ENCODE peak calls at places on chromosome 6, in seven cellular contexts. One of them, this sample, is unnamed.
A peak's percentile ranks its signal among the peaks of the same experiment; 100 is the strongest.

GRCh38 chr6:674406-674805 is 17.5 kb upstream of the HUS1B start:
- DNase-seq in tibial nerve: no peak
- DNase-seq in breast epithelium: no peak
- DNase-seq in thoracic aorta: no peak
- DNase-seq in tibial artery: no peak
- DNase-seq in transverse colon: no peak
- DNase-seq in left lung: no peak
- DNase-seq in this sample: no peak

GRCh38 chr6:131914234-131914633 is 36.9 kb downstream of the CCN2 start:
- DNase-seq in breast epithelium: no peak
- DNase-seq in tibial artery: no peak
- DNase-seq in thoracic aorta: no peak
- DNase-seq in transverse colon: no peak
- DNase-seq in left lung: no peak
- DNase-seq in tibial nerve: no peak
- DNase-seq in this sample: no peak

GRCh38 chr6:120129228-120129627 is 779.7 kb upstream of the MAN1A1 start:
- DNase-seq in thoracic aorta: no peak
- DNase-seq in tibial artery: no peak
- DNase-seq in tibial nerve: no peak
- DNase-seq in breast epithelium: no peak
- DNase-seq in left lung: no peak
- DNase-seq in transverse colon: no peak
- DNase-seq in this sample: no peak

GRCh38 chr6:106670236-106670635 is 40.9 kb downstream of the QRSL1 start:
- DNase-seq in left lung: no peak
- DNase-seq in tibial nerve: no peak
- DNase-seq in thoracic aorta: no peak
- DNase-seq in tibial artery: no peak
- DNase-seq in transverse colon: no peak
- DNase-seq in breast epithelium: no peak
- DNase-seq in this sample: no peak

GRCh38 chr6:42563697-42564495 is at the start of gene UBR2:
- DNase-seq in left lung: peak; percentile 92
- DNase-seq in tibial nerve: peak; percentile 98
- DNase-seq in thoracic aorta: peak; percentile 97
- DNase-seq in breast epithelium: peak; percentile 98
- DNase-seq in transverse colon: peak; percentile 97
- DNase-seq in tibial artery: peak; percentile 98
- DNase-seq in this sample: peak; percentile 99

GRCh38 chr6:34061348-34061747 is 84.5 kb downstream of the GRM4 start:
- DNase-seq in tibial nerve: no peak
- DNase-seq in tibial artery: no peak
- DNase-seq in thoracic aorta: no peak
- DNase-seq in transverse colon: no peak
- DNase-seq in breast epithelium: no peak
- DNase-seq in left lung: no peak
- DNase-seq in this sample: no peak

GRCh38 chr6:1039191-1039590 is 272.7 kb upstream of the FOXQ1 start:
- DNase-seq in breast epithelium: no peak
- DNase-seq in transverse colon: peak; percentile 18
- DNase-seq in tibial nerve: no peak
- DNase-seq in thoracic aorta: no peak
- DNase-seq in left lung: no peak
- DNase-seq in tibial artery: no peak
- DNase-seq in this sample: no peak

GRCh38 chr6:122730775-122731386 is 48.6 kb upstream of the FABP7 start:
- DNase-seq in breast epithelium: no peak
- DNase-seq in transverse colon: no peak
- DNase-seq in tibial artery: no peak
- DNase-seq in tibial nerve: no peak
- DNase-seq in left lung: no peak
- DNase-seq in thoracic aorta: no peak
- DNase-seq in this sample: no peak

GRCh38 chr6:6386010-6386409 is 65.5 kb upstream of the F13A1 start:
- DNase-seq in breast epithelium: no peak
- DNase-seq in transverse colon: no peak
- DNase-seq in left lung: no peak
- DNase-seq in thoracic aorta: no peak
- DNase-seq in tibial artery: no peak
- DNase-seq in tibial nerve: no peak
- DNase-seq in this sample: peak; percentile 71

GRCh38 chr6:31575335-31575901 is at the start of gene TNF:
- DNase-seq in thoracic aorta: no peak
- DNase-seq in tibial artery: peak; percentile 71
- DNase-seq in left lung: peak; percentile 81
- DNase-seq in tibial nerve: peak; percentile 41
- DNase-seq in breast epithelium: peak; percentile 53
- DNase-seq in transverse colon: peak; percentile 68
- DNase-seq in this sample: no peak

GRCh38 chr6:10266061-10266460 is 148.8 kb downstream of the TFAP2A start:
- DNase-seq in thoracic aorta: no peak
- DNase-seq in transverse colon: no peak
- DNase-seq in breast epithelium: no peak
- DNase-seq in left lung: no peak
- DNase-seq in tibial nerve: no peak
- DNase-seq in tibial artery: no peak
- DNase-seq in this sample: no peak

GRCh38 chr6:170032706-170033309 is 258.1 kb downstream of the DLL1 start:
- DNase-seq in tibial artery: peak; percentile 29
- DNase-seq in tibial nerve: no peak
- DNase-seq in transverse colon: no peak
- DNase-seq in breast epithelium: peak; percentile 10
- DNase-seq in thoracic aorta: no peak
- DNase-seq in left lung: peak; percentile 31
- DNase-seq in this sample: peak; percentile 42
- TF ChIP-seq CTCF in tibial artery: no peak
- TF ChIP-seq CTCF in tibial nerve: no peak
- TF ChIP-seq CTCF in transverse colon: no peak
- TF ChIP-seq CTCF in breast epithelium: no peak
- TF ChIP-seq CTCF in thoracic aorta: no peak
- TF ChIP-seq CTCF in left lung: no peak
- TF ChIP-seq CTCF in this sample: no peak

GRCh38 chr6:43706788-43707187 is 19.2 kb upstream of the MRPS18A start:
- DNase-seq in transverse colon: no peak
- DNase-seq in tibial nerve: no peak
- DNase-seq in breast epithelium: no peak
- DNase-seq in thoracic aorta: no peak
- DNase-seq in left lung: no peak
- DNase-seq in tibial artery: no peak
- DNase-seq in this sample: no peak
- H3K4me1 ChIP-seq in transverse colon: peaks cover 16% of the 10 kb centered on the region
- H3K4me1 ChIP-seq in tibial nerve: peaks cover 75% of the 10 kb centered on the region
- H3K4me1 ChIP-seq in breast epithelium: peaks cover 6% of the 10 kb centered on the region
- H3K4me1 ChIP-seq in thoracic aorta: peaks cover 14% of the 10 kb centered on the region
- H3K4me1 ChIP-seq in left lung: peaks cover 31% of the 10 kb centered on the region
- H3K4me1 ChIP-seq in tibial artery: peaks cover 25% of the 10 kb centered on the region
- H3K4me1 ChIP-seq in this sample: peaks cover 5% of the 10 kb centered on the region

GRCh38 chr6:16840725-16841124 is 79.5 kb upstream of the ATXN1 start:
- DNase-seq in tibial nerve: no peak
- DNase-seq in transverse colon: no peak
- DNase-seq in left lung: no peak
- DNase-seq in breast epithelium: no peak
- DNase-seq in thoracic aorta: no peak
- DNase-seq in tibial artery: no peak
- DNase-seq in this sample: no peak
- H3K27ac ChIP-seq in tibial nerve: no peak overlapping the region
- H3K27ac ChIP-seq in transverse colon: no peak overlapping the region
- H3K27ac ChIP-seq in left lung: no peak overlapping the region
- H3K27ac ChIP-seq in breast epithelium: no peak overlapping the region
- H3K27ac ChIP-seq in thoracic aorta: no peak overlapping the region
- H3K27ac ChIP-seq in tibial artery: no peak overlapping the region
- H3K27ac ChIP-seq in this sample: no peak overlapping the region

DNA sequence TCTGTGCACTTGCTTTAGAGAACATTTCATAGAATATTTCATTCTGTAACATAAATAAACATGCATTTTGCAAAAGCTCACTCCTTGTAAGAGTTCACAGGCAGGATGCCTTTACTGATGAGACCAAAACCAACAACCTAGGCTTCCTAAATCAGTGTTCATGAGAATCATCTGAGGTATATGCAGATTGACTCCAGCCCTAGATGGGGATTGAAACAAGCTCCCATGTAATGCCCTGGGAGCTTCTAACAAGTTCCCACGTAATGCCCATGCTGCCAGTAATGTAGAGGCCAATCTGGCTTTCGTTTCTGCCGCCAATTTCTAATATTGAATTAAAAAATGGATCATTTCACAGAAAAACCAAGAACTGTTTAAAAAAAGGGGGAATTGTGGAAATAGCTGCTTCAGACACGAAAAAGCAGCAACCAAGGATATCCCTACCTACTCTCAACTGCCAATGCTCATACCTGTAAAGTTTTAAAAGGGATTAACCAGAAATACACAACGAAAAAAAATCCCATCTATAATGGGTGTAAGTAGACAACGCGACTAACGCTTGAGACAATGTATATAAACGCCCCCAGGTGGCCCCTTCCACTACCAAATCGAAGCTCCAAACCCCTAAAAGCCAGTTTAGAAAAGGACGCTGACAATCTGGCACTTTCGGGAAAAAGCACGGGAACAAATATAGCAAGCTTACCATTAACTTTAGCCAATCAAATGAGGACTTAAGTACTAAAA is 94.7 kb upstream of the BTN3A2 start:
- DNase-seq in transverse colon: no peak
- DNase-seq in left lung: no peak
- DNase-seq in tibial artery: no peak
- DNase-seq in breast epithelium: no peak
- DNase-seq in tibial nerve: no peak
- DNase-seq in thoracic aorta: no peak
- DNase-seq in this sample: no peak
- TF ChIP-seq CTCF in transverse colon: no peak
- TF ChIP-seq CTCF in left lung: no peak
- TF ChIP-seq CTCF in tibial artery: no peak
- TF ChIP-seq CTCF in breast epithelium: no peak
- TF ChIP-seq CTCF in tibial nerve: no peak
- TF ChIP-seq CTCF in thoracic aorta: no peak
- TF ChIP-seq CTCF in this sample: no peak

GRCh38 chr6:117849087-117849486 is 58.0 kb upstream of the SLC35F1 start:
- DNase-seq in transverse colon: no peak
- DNase-seq in tibial nerve: no peak
- DNase-seq in left lung: no peak
- DNase-seq in thoracic aorta: no peak
- DNase-seq in breast epithelium: no peak
- DNase-seq in tibial artery: no peak
- DNase-seq in this sample: no peak

DNA sequence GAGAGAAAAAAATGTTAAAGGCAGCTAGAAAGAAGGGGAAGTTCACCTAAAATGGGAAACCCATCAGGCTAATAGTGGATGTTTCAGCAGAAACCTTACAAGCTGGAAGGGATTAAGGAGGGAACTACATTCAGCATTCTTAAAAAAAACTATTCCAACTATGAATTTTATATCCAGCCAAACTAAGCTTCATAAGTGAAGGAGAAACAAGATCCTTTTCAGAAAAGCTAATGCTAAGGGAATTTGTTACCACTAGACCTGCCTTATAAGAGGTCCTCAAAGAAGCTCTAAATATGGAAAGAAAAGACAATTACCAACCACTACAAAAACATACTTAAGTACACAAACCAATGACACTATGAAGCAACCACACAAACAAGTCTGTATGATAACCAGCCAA is 59.2 kb upstream of the SLC35F1 start:
- DNase-seq in tibial nerve: no peak
- DNase-seq in tibial artery: no peak
- DNase-seq in transverse colon: no peak
- DNase-seq in breast epithelium: no peak
- DNase-seq in left lung: no peak
- DNase-seq in thoracic aorta: no peak
- DNase-seq in this sample: no peak
- H3K4me1 ChIP-seq in tibial nerve: no peaks in the 10 kb centered on the region
- H3K4me1 ChIP-seq in tibial artery: no peaks in the 10 kb centered on the region
- H3K4me1 ChIP-seq in transverse colon: no peaks in the 10 kb centered on the region
- H3K4me1 ChIP-seq in breast epithelium: no peaks in the 10 kb centered on the region
- H3K4me1 ChIP-seq in left lung: no peaks in the 10 kb centered on the region
- H3K4me1 ChIP-seq in thoracic aorta: no peaks in the 10 kb centered on the region
- H3K4me1 ChIP-seq in this sample: no peaks in the 10 kb centered on the region

GRCh38 chr6:47697925-47698324 is 455 bp upstream of the ADGRF4 start:
- DNase-seq in left lung: no peak
- DNase-seq in tibial nerve: no peak
- DNase-seq in tibial artery: no peak
- DNase-seq in thoracic aorta: no peak
- DNase-seq in breast epithelium: no peak
- DNase-seq in transverse colon: no peak
- DNase-seq in this sample: no peak

GRCh38 chr6:47701374-47701773 is 3.0 kb downstream of the ADGRF4 start:
- DNase-seq in tibial artery: no peak
- DNase-seq in tibial nerve: no peak
- DNase-seq in transverse colon: no peak
- DNase-seq in left lung: no peak
- DNase-seq in thoracic aorta: no peak
- DNase-seq in breast epithelium: no peak
- DNase-seq in this sample: no peak

GRCh38 chr6:47700051-47700450 is 1.7 kb downstream of the ADGRF4 start:
- DNase-seq in tibial nerve: no peak
- DNase-seq in breast epithelium: peak; percentile 53
- DNase-seq in thoracic aorta: no peak
- DNase-seq in transverse colon: no peak
- DNase-seq in tibial artery: no peak
- DNase-seq in left lung: no peak
- DNase-seq in this sample: no peak

GRCh38 chr6:47698342-47698787 is at the start of gene ADGRF4:
- DNase-seq in left lung: no peak
- DNase-seq in thoracic aorta: no peak
- DNase-seq in transverse colon: peak; percentile 37
- DNase-seq in tibial artery: no peak
- DNase-seq in breast epithelium: no peak
- DNase-seq in tibial nerve: no peak
- DNase-seq in this sample: no peak

DNA sequence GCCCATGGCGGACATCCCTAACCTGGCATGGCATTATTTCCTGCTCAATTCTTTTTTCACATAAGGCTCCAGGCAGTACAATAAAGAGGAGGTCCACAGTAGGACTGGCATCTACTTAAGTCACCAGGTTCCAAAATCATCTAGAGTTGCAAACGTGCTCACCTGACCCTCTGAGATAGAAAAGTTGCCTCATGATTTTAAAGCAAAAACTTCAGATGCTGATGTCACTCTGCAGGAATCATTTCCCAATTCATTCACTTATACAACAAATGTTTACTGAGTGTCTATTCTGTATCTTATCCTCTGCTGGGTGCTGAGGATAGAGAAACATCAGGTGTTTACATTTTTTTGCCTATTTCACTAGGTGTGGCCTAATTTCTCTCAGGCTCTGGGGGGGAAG is 2.2 kb downstream of the ADGRF4 start:
- DNase-seq in breast epithelium: no peak
- DNase-seq in left lung: no peak
- DNase-seq in tibial artery: no peak
- DNase-seq in transverse colon: no peak
- DNase-seq in tibial nerve: no peak
- DNase-seq in thoracic aorta: no peak
- DNase-seq in this sample: no peak
- H3K27ac ChIP-seq in breast epithelium: no peak overlapping the region
- H3K27ac ChIP-seq in left lung: no peak overlapping the region
- H3K27ac ChIP-seq in tibial artery: no peak overlapping the region
- H3K27ac ChIP-seq in transverse colon: peak overlapping the region; percentile 1
- H3K27ac ChIP-seq in tibial nerve: no peak overlapping the region
- H3K27ac ChIP-seq in thoracic aorta: no peak overlapping the region
- H3K27ac ChIP-seq in this sample: no peak overlapping the region

GRCh38 chr6:68008445-68008844 is 626.6 kb upstream of the ADGRB3 start:
- DNase-seq in thoracic aorta: no peak
- DNase-seq in transverse colon: no peak
- DNase-seq in left lung: no peak
- DNase-seq in tibial artery: no peak
- DNase-seq in tibial nerve: no peak
- DNase-seq in breast epithelium: no peak
- DNase-seq in this sample: no peak
- TF ChIP-seq CTCF in thoracic aorta: no peak
- TF ChIP-seq CTCF in transverse colon: no peak
- TF ChIP-seq CTCF in left lung: no peak
- TF ChIP-seq CTCF in tibial artery: no peak
- TF ChIP-seq CTCF in tibial nerve: no peak
- TF ChIP-seq CTCF in breast epithelium: no peak
- TF ChIP-seq CTCF in this sample: no peak